ENCODE peak calls at places on chromosomes 6 and 20, in nine cellular contexts. One of them, this sample, is unnamed.

GRCh38 chr20:22962567-22963439 is 72.3 kb upstream of the SSTR4 start:
- DNase-seq in brain microvascular endothelial cell: no peak
- DNase-seq in OCI-LY7: no peak
- DNase-seq in CD8-positive, alpha-beta T cell: no peak
- DNase-seq in body of pancreas: no peak
- DNase-seq in IMR-90: no peak
- DNase-seq in fibroblast of pulmonary artery: no peak
- DNase-seq in cardiac fibroblast: peak
- DNase-seq in fibroblast of mammary gland: no peak
- DNase-seq in this sample: peak

GRCh38 chr20:10430000-10430466 is 4.0 kb downstream of the MKKS start:
- DNase-seq in brain microvascular endothelial cell: no peak
- DNase-seq in OCI-LY7: no peak
- DNase-seq in CD8-positive, alpha-beta T cell: no peak
- DNase-seq in body of pancreas: no peak
- DNase-seq in IMR-90: peak
- DNase-seq in fibroblast of pulmonary artery: peak
- DNase-seq in cardiac fibroblast: peak
- DNase-seq in fibroblast of mammary gland: peak
- DNase-seq in this sample: no peak

GRCh38 chr6:11164717-11165646 is 53.5 kb upstream of the ERVFRD-1 start:
- DNase-seq in brain microvascular endothelial cell: no peak
- DNase-seq in OCI-LY7: no peak
- DNase-seq in CD8-positive, alpha-beta T cell: no peak
- DNase-seq in body of pancreas: no peak
- DNase-seq in IMR-90: no peak
- DNase-seq in fibroblast of pulmonary artery: no peak
- DNase-seq in cardiac fibroblast: no peak
- DNase-seq in fibroblast of mammary gland: no peak
- DNase-seq in this sample: no peak

GRCh38 chr6:119495230-119495683 is 145.7 kb upstream of the MAN1A1 start:
- DNase-seq in brain microvascular endothelial cell: no peak
- DNase-seq in OCI-LY7: no peak
- DNase-seq in CD8-positive, alpha-beta T cell: no peak
- DNase-seq in body of pancreas: peak
- DNase-seq in IMR-90: no peak
- DNase-seq in fibroblast of pulmonary artery: no peak
- DNase-seq in cardiac fibroblast: no peak
- DNase-seq in fibroblast of mammary gland: no peak
- DNase-seq in this sample: no peak

GRCh38 chr20:53643031-53643832 is 49.6 kb upstream of the ZNF217 start:
- DNase-seq in brain microvascular endothelial cell: peak
- DNase-seq in OCI-LY7: peak
- DNase-seq in CD8-positive, alpha-beta T cell: peak
- DNase-seq in body of pancreas: peak
- DNase-seq in IMR-90: peak
- DNase-seq in fibroblast of pulmonary artery: peak
- DNase-seq in cardiac fibroblast: peak
- DNase-seq in fibroblast of mammary gland: peak
- DNase-seq in this sample: peak

GRCh38 chr20:36196676-36197075 is 39.6 kb upstream of the AAR2 start:
- DNase-seq in brain microvascular endothelial cell: no peak
- DNase-seq in OCI-LY7: no peak
- DNase-seq in CD8-positive, alpha-beta T cell: no peak
- DNase-seq in body of pancreas: no peak
- DNase-seq in IMR-90: no peak
- DNase-seq in fibroblast of pulmonary artery: no peak
- DNase-seq in cardiac fibroblast: no peak
- DNase-seq in fibroblast of mammary gland: no peak
- DNase-seq in this sample: no peak

GRCh38 chr20:31678389-31679356 is 41.0 kb downstream of the COX4I2 start:
- DNase-seq in brain microvascular endothelial cell: peak
- DNase-seq in OCI-LY7: no peak
- DNase-seq in CD8-positive, alpha-beta T cell: no peak
- DNase-seq in body of pancreas: no peak
- DNase-seq in IMR-90: no peak
- DNase-seq in fibroblast of pulmonary artery: peak
- DNase-seq in cardiac fibroblast: no peak
- DNase-seq in fibroblast of mammary gland: no peak
- DNase-seq in this sample: no peak

GRCh38 chr20:39851459-39851858 is 837.6 kb downstream of the MAFB start:
- DNase-seq in brain microvascular endothelial cell: peak
- DNase-seq in OCI-LY7: no peak
- DNase-seq in CD8-positive, alpha-beta T cell: no peak
- DNase-seq in body of pancreas: no peak
- DNase-seq in IMR-90: peak
- DNase-seq in fibroblast of pulmonary artery: peak
- DNase-seq in cardiac fibroblast: peak
- DNase-seq in fibroblast of mammary gland: peak
- DNase-seq in this sample: peak

GRCh38 chr6:124956018-124956417 is 6.2 kb upstream of the RNF217 start:
- DNase-seq in brain microvascular endothelial cell: no peak
- DNase-seq in OCI-LY7: no peak
- DNase-seq in CD8-positive, alpha-beta T cell: no peak
- DNase-seq in body of pancreas: no peak
- DNase-seq in IMR-90: no peak
- DNase-seq in fibroblast of pulmonary artery: no peak
- DNase-seq in cardiac fibroblast: no peak
- DNase-seq in fibroblast of mammary gland: no peak
- DNase-seq in this sample: no peak

GRCh38 chr6:5693588-5693987 is 313.1 kb downstream of the NRN1 start:
- DNase-seq in brain microvascular endothelial cell: no peak
- DNase-seq in OCI-LY7: no peak
- DNase-seq in CD8-positive, alpha-beta T cell: no peak
- DNase-seq in body of pancreas: no peak
- DNase-seq in IMR-90: no peak
- DNase-seq in fibroblast of pulmonary artery: no peak
- DNase-seq in cardiac fibroblast: no peak
- DNase-seq in fibroblast of mammary gland: no peak
- DNase-seq in this sample: no peak

GRCh38 chr6:124536792-124537191 is 425.4 kb upstream of the RNF217 start:
- DNase-seq in brain microvascular endothelial cell: no peak
- DNase-seq in OCI-LY7: no peak
- DNase-seq in CD8-positive, alpha-beta T cell: no peak
- DNase-seq in body of pancreas: no peak
- DNase-seq in IMR-90: no peak
- DNase-seq in fibroblast of pulmonary artery: no peak
- DNase-seq in cardiac fibroblast: peak
- DNase-seq in fibroblast of mammary gland: no peak
- DNase-seq in this sample: peak

DNA sequence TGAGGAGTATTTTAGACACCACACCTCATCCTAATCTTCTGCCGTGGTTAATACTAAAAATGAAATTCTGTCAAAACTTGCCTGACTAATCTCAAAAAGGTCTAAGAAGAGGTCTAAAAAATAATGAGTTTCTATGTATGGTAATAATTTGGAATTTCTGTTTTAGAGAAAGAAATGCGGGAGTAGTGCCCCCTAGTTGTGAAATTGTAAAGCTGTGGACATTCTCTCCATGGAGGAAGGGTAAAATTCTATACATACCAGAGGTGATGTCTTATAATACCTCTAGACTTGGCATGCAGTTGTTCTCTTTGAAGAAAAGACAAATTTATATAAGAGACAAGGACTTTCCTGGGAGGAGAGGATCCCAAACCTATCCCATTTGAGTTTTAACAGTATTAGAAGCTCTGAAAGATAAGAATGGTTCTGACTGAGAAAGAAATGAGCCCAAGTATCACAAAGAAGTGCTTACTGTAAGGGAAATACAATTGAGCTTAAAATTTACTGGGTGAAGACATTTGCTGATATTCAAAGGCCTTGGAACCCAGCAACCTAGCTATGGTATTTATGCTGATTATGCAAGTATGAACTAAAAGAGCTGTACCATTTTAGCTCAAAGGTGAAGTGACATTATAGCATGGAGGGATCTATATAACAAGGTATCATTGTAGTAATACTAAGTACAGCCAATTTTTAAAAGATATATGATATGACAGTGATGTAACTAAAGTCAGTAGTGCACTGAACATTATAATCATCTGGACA is 5.1 kb upstream of the EPHA7 start:
- DNase-seq in brain microvascular endothelial cell: no peak
- DNase-seq in OCI-LY7: peak
- DNase-seq in CD8-positive, alpha-beta T cell: no peak
- DNase-seq in body of pancreas: no peak
- DNase-seq in IMR-90: no peak
- DNase-seq in fibroblast of pulmonary artery: peak
- DNase-seq in cardiac fibroblast: peak
- DNase-seq in fibroblast of mammary gland: no peak
- DNase-seq in this sample: peak
- TF ChIP-seq CTCF in brain microvascular endothelial cell: peak
- TF ChIP-seq CTCF in OCI-LY7: peak
- TF ChIP-seq CTCF in CD8-positive, alpha-beta T cell: no peak
- TF ChIP-seq CTCF in body of pancreas: peak
- TF ChIP-seq CTCF in IMR-90: peak
- TF ChIP-seq CTCF in fibroblast of pulmonary artery: peak
- TF ChIP-seq CTCF in cardiac fibroblast: peak
- TF ChIP-seq CTCF in fibroblast of mammary gland: peak
- TF ChIP-seq CTCF in this sample: peak

DNA sequence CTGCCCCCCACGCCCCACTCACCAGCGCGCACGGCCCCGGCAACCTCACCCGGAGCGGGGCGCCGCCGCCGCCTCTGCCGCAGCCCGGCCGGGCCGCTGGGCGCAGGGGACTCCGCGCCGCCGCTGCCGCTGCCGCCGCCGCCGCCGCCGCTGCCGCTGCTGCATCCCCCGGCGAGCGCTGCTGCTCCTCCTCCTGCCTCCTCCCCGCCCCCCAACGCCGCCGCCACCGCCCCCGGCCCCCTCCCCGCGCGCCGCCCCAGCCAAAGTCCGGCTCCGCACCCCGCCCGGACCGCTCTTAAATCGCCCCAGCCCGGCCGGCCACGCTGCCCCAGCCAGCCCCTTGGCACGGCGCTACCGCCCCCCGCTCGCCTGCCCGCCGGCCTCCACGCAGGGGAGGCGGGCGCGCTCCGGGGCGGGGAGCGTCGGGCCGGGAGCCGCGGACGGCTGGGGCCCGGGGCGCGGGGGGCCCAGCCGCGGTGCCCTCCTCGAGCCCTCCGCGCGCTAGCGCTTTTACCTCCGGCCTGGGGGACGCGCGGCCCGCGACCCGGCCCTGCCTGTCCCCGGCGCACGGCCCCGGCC is at the start of gene SULF2:
- DNase-seq in brain microvascular endothelial cell: no peak
- DNase-seq in OCI-LY7: no peak
- DNase-seq in CD8-positive, alpha-beta T cell: no peak
- DNase-seq in body of pancreas: no peak
- DNase-seq in IMR-90: no peak
- DNase-seq in fibroblast of pulmonary artery: peak
- DNase-seq in cardiac fibroblast: no peak
- DNase-seq in fibroblast of mammary gland: no peak
- DNase-seq in this sample: no peak
- H3K4me3 ChIP-seq in brain microvascular endothelial cell: peak
- H3K4me3 ChIP-seq in OCI-LY7: no peak
- H3K4me3 ChIP-seq in CD8-positive, alpha-beta T cell: peak
- H3K4me3 ChIP-seq in body of pancreas: no peak
- H3K4me3 ChIP-seq in IMR-90: peak
- H3K4me3 ChIP-seq in fibroblast of pulmonary artery: peak
- H3K4me3 ChIP-seq in cardiac fibroblast: peak
- H3K4me3 ChIP-seq in fibroblast of mammary gland: peak
- H3K4me3 ChIP-seq in this sample: peak

DNA sequence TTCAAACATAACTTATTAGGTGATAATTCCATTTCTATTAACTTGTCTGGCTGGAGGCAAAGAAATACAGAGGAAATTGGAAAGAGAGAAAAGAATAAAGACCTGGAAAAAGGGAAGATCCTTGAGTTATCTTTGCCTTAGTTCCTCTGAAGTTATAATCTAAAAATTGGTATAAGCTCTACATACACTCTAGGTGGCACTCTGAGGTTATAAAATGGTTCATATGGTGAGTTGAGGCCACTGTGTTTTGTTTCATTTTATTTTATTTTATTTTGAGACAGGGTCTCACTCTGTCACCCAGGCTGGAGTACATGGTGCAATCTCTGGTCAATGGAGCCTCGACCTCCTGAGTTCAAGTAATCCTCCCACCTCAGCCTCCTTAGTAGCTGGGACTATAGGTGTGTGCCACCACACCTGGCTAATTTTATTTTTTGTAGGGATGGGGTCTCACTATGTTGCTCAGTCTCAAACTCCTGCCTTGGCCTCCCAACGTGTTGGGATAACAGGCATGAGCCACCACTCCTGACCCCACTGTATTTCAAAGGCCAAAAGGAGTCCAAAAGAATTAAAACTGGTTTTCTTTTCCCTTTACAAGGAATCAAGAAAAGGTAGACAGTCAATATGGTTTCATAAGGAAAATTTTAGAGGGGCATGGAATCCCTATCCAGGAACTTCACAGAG is 19.4 kb downstream of the GPX6 start:
- DNase-seq in brain microvascular endothelial cell: no peak
- DNase-seq in OCI-LY7: peak
- DNase-seq in CD8-positive, alpha-beta T cell: no peak
- DNase-seq in body of pancreas: no peak
- DNase-seq in IMR-90: no peak
- DNase-seq in fibroblast of pulmonary artery: peak
- DNase-seq in cardiac fibroblast: peak
- DNase-seq in fibroblast of mammary gland: peak
- DNase-seq in this sample: no peak
- TF ChIP-seq CTCF in brain microvascular endothelial cell: no peak
- TF ChIP-seq CTCF in OCI-LY7: peak
- TF ChIP-seq CTCF in CD8-positive, alpha-beta T cell: no peak
- TF ChIP-seq CTCF in body of pancreas: no peak
- TF ChIP-seq CTCF in IMR-90: peak
- TF ChIP-seq CTCF in fibroblast of pulmonary artery: peak
- TF ChIP-seq CTCF in cardiac fibroblast: no peak
- TF ChIP-seq CTCF in fibroblast of mammary gland: peak
- TF ChIP-seq CTCF in this sample: no peak

GRCh38 chr20:20450461-20451027 is 82.6 kb downstream of the INSM1 start:
- DNase-seq in brain microvascular endothelial cell: no peak
- DNase-seq in OCI-LY7: no peak
- DNase-seq in CD8-positive, alpha-beta T cell: no peak
- DNase-seq in body of pancreas: no peak
- DNase-seq in IMR-90: no peak
- DNase-seq in fibroblast of pulmonary artery: peak
- DNase-seq in cardiac fibroblast: no peak
- DNase-seq in fibroblast of mammary gland: peak
- DNase-seq in this sample: peak

GRCh38 chr20:20448891-20449290 is 81.0 kb downstream of the INSM1 start:
- DNase-seq in brain microvascular endothelial cell: no peak
- DNase-seq in OCI-LY7: no peak
- DNase-seq in CD8-positive, alpha-beta T cell: no peak
- DNase-seq in body of pancreas: no peak
- DNase-seq in IMR-90: no peak
- DNase-seq in fibroblast of pulmonary artery: no peak
- DNase-seq in cardiac fibroblast: no peak
- DNase-seq in fibroblast of mammary gland: no peak
- DNase-seq in this sample: no peak

GRCh38 chr20:20454367-20454766 is 86.5 kb downstream of the INSM1 start:
- DNase-seq in brain microvascular endothelial cell: no peak
- DNase-seq in OCI-LY7: no peak
- DNase-seq in CD8-positive, alpha-beta T cell: no peak
- DNase-seq in body of pancreas: no peak
- DNase-seq in IMR-90: no peak
- DNase-seq in fibroblast of pulmonary artery: no peak
- DNase-seq in cardiac fibroblast: no peak
- DNase-seq in fibroblast of mammary gland: no peak
- DNase-seq in this sample: no peak

GRCh38 chr20:20454850-20455627 is 87.1 kb downstream of the INSM1 start:
- DNase-seq in brain microvascular endothelial cell: no peak
- DNase-seq in OCI-LY7: no peak
- DNase-seq in CD8-positive, alpha-beta T cell: no peak
- DNase-seq in body of pancreas: no peak
- DNase-seq in IMR-90: no peak
- DNase-seq in fibroblast of pulmonary artery: no peak
- DNase-seq in cardiac fibroblast: no peak
- DNase-seq in fibroblast of mammary gland: no peak
- DNase-seq in this sample: no peak

GRCh38 chr20:20452254-20452676 is 84.4 kb downstream of the INSM1 start:
- DNase-seq in brain microvascular endothelial cell: peak
- DNase-seq in OCI-LY7: no peak
- DNase-seq in CD8-positive, alpha-beta T cell: peak
- DNase-seq in body of pancreas: peak
- DNase-seq in IMR-90: peak
- DNase-seq in fibroblast of pulmonary artery: peak
- DNase-seq in cardiac fibroblast: peak
- DNase-seq in fibroblast of mammary gland: peak
- DNase-seq in this sample: peak
- H3K4me3 ChIP-seq in brain microvascular endothelial cell: peak
- H3K4me3 ChIP-seq in OCI-LY7: no peak
- H3K4me3 ChIP-seq in CD8-positive, alpha-beta T cell: no peak
- H3K4me3 ChIP-seq in body of pancreas: no peak
- H3K4me3 ChIP-seq in IMR-90: no peak
- H3K4me3 ChIP-seq in fibroblast of pulmonary artery: no peak
- H3K4me3 ChIP-seq in cardiac fibroblast: peak
- H3K4me3 ChIP-seq in fibroblast of mammary gland: no peak
- H3K4me3 ChIP-seq in this sample: peak